ENCODE peak calls at places on chromosomes 7 and 10, in five cellular contexts. D is activated CD8-positive, alpha-beta memory T cell treated with anti-CD3 and anti-CD28 coated beads, Interleukin-2, amount 50 U/mL, for 48 hours; E is stimulated activated CD4-positive, alpha-beta T cell treated with anti-CD3 and anti-CD28 coated beads, Interleukin-2, amount 100 ng/mL, for 24 hours; V is GM10248; F is Daoy. S is an unnamed sample.

GRCh38 chr7:32250494-32251260 is 180.5 kb upstream of the PDE1C start:
- DNase-seq in D (no peak), E (no peak), V (no peak), F (peak; percentile 20), S (no peak)

GRCh38 chr10:7520496-7521485 is 110.0 kb upstream of the SFMBT2 start:
- DNase-seq in D (no peak), E (no peak), V (peak; percentile 54), F (peak; percentile 13), S (no peak)

GRCh38 chr7:44162179-44162578 is 21.0 kb upstream of the MYL7 start:
- DNase-seq in D (peak; percentile 22), E (no peak), V (no peak), F (no peak), S (no peak)

GRCh38 chr10:72328045-72328828 is 26.5 kb downstream of the DNAJB12 start:
- DNase-seq in D (peak; percentile 85), E (no peak), V (no peak), F (no peak), S (peak; percentile 59)

GRCh38 chr7:27462575-27463270 is 200.0 kb downstream of the HIBADH start:
- DNase-seq in D (no peak), E (no peak), V (no peak), F (peak; percentile 66), S (no peak)

GRCh38 chr10:132722391-132722790 is 63.6 kb downstream of the NKX6-2 start:
- DNase-seq in D (no peak), E (no peak), V (no peak), F (no peak), S (no peak)

GRCh38 chr7:77930496-77930895 is 131.9 kb downstream of the PHTF2 start:
- DNase-seq in D (no peak), E (no peak), V (no peak), F (no peak), S (no peak)

GRCh38 chr7:37510043-37510634 is 61.5 kb upstream of the ELMO1 start:
- DNase-seq in D (no peak), E (peak; percentile 34), V (peak; percentile 30), F (peak; percentile 47), S (no peak)

GRCh38 chr10:16809074-16809718 is 8.0 kb downstream of the RSU1 start:
- DNase-seq in D (peak; percentile 71), E (peak; percentile 70), V (peak; percentile 71), F (peak; percentile 27), S (no peak)

GRCh38 chr10:112087953-112088352 is 95.6 kb downstream of the GPAM start:
- DNase-seq in D (no peak), E (no peak), V (no peak), F (no peak), S (no peak)

GRCh38 chr7:28957822-28958234 is 302 bp downstream of the TRIL start:
- DNase-seq in D (no peak), E (no peak), V (peak; percentile 13), F (peak; percentile 33), S (no peak)

GRCh38 chr10:85408388-85408787 is 958.2 kb downstream of the GRID1 start:
- DNase-seq in D (no peak), E (no peak), V (no peak), F (no peak), S (no peak)

GRCh38 chr7:15813448-15813847 is 127.0 kb upstream of the MEOX2 start:
- DNase-seq in D (no peak), E (no peak), V (no peak), F (no peak), S (no peak)

GRCh38 chr7:129969881-129970446 is 17.2 kb upstream of the UBE2H start:
- DNase-seq in D (no peak), E (no peak), V (no peak), F (peak; percentile 95), S (no peak)

GRCh38 chr7:6276911-6277408 is 4.5 kb upstream of the CYTH3 start:
- DNase-seq in D (no peak), E (no peak), V (no peak), F (no peak), S (no peak)

GRCh38 chr7:16850772-16851466 is 30.9 kb downstream of the AGR3 start:
- DNase-seq in D (no peak), E (no peak), V (no peak), F (no peak), S (no peak)

GRCh38 chr10:110802090-110802489 is 69.6 kb upstream of the PDCD4 start:
- DNase-seq in D (no peak), E (no peak), V (no peak), F (peak; percentile 34), S (no peak)

GRCh38 chr10:55091691-55092328 is 290.8 kb upstream of the PCDH15 start:
- DNase-seq in D (no peak), E (no peak), V (peak; percentile 3), F (no peak), S (no peak)

GRCh38 chr7:57529931-57530330 is 80.0 kb downstream of the ZNF716 start:
- DNase-seq in D (no peak), E (no peak), V (no peak), F (no peak), S (no peak)

GRCh38 chr7:100484636-100485114 is 948 bp downstream of the NYAP1 start:
- DNase-seq in D (no peak), E (no peak), V (peak; percentile 14), F (no peak), S (no peak)

GRCh38 chr7:157650131-157650631 is 313.4 kb downstream of the DNAJB6 start:
- DNase-seq in D (no peak), E (no peak), V (no peak), F (peak; percentile 14), S (no peak)

GRCh38 chr10:80075781-80076180 is 2.7 kb upstream of the TMEM254 start:
- DNase-seq in D (no peak), E (no peak), V (no peak), F (no peak), S (no peak)

GRCh38 chr7:85095816-85096215 is 91.0 kb downstream of the SEMA3D start:
- DNase-seq in D (no peak), E (no peak), V (no peak), F (no peak), S (no peak)

GRCh38 chr7:8214162-8214897 is 47.6 kb downstream of the ICA1 start:
- DNase-seq in D (no peak), E (no peak), V (no peak), F (no peak), S (no peak)

GRCh38 chr10:34045571-34046190 is 711.2 kb upstream of the NRP1 start:
- DNase-seq in D (no peak), E (no peak), V (no peak), F (no peak), S (no peak)

GRCh38 chr7:157930441-157930840 is 593.6 kb downstream of the DNAJB6 start:
- DNase-seq in D (peak; percentile 15), E (no peak), V (no peak), F (no peak), S (no peak)

GRCh38 chr7:155430606-155431005 is 27.3 kb upstream of the EN2 start:
- DNase-seq in D (no peak), E (no peak), V (no peak), F (no peak), S (no peak)

GRCh38 chr7:153390955-153391354 is 631.4 kb downstream of the ACTR3B start:
- DNase-seq in D (no peak), E (no peak), V (no peak), F (no peak), S (no peak)

GRCh38 chr10:110530131-110530831 is 32.6 kb downstream of the DUSP5 start:
- DNase-seq in D (no peak), E (no peak), V (no peak), F (peak; percentile 83), S (no peak)

GRCh38 chr10:79327090-79327457 is 20.2 kb upstream of the PPIF start:
- DNase-seq in D (no peak), E (no peak), V (no peak), F (no peak), S (no peak)

GRCh38 chr7:50356212-50356944 is 51.9 kb downstream of the IKZF1 start:
- DNase-seq in D (peak; percentile 52), E (no peak), V (no peak), F (no peak), S (no peak)

GRCh38 chr7:138538518-138538917 is 78.5 kb downstream of the TRIM24 start:
- DNase-seq in D (no peak), E (no peak), V (peak; percentile 18), F (no peak), S (no peak)